ENCODE peak calls at places on chromosomes 13 and 19, in four cellular contexts. B is A549, A is cardiac muscle cell, I is HFF-Myc. N is an unnamed sample.

GRCh38 chr19:19446655-19447437 is 41.4 kb downstream of the GATAD2A start:
- DNase-seq in B (no peak), A (no peak), I (no peak), N (no peak)

GRCh38 chr13:40061466-40062450 is 406.3 kb downstream of the COG6 start:
- DNase-seq in B (no peak), A (peak; percentile 83), I (no peak), N (no peak)

GRCh38 chr19:55304279-55304978 is 20.6 kb downstream of the BRSK1 start:
- DNase-seq in B (peak; percentile 66), A (peak; percentile 33), I (no peak), N (no peak)

GRCh38 chr19:45428385-45429231 is 4.9 kb upstream of the ERCC1 start:
- DNase-seq in B (peak; percentile 68), A (peak; percentile 59), I (no peak), N (no peak)

GRCh38 chr13:66546534-66547379 is 683.4 kb downstream of the PCDH9 start:
- DNase-seq in B (no peak), A (no peak), I (no peak), N (no peak)

GRCh38 chr19:32652893-32653625 is 21.9 kb downstream of the ANKRD27 start:
- DNase-seq in B (no peak), A (peak; percentile 83), I (peak; percentile 22), N (peak; percentile 53)

GRCh38 chr13:100989424-100989823 is 314.8 kb upstream of the TMTC4 start:
- DNase-seq in B (no peak), A (no peak), I (no peak), N (peak; percentile 23)

GRCh38 chr19:41734156-41734555 is 21.2 kb upstream of the CEACAM6 start:
- DNase-seq in B (no peak), A (no peak), I (no peak), N (no peak)

GRCh38 chr13:37074703-37075102 is 15.2 kb upstream of the SUPT20H start:
- DNase-seq in B (no peak), A (peak; percentile 65), I (no peak), N (no peak)

GRCh38 chr13:29679357-29680050 is 84.0 kb upstream of the SLC7A1 start:
- DNase-seq in B (no peak), A (peak; percentile 27), I (no peak), N (no peak)

GRCh38 chr13:44380404-44381165 is 7.0 kb downstream of the SERP2 start:
- DNase-seq in B (no peak), A (no peak), I (no peak), N (no peak)

GRCh38 chr13:107238262-107238661 is 670.3 kb upstream of the ARGLU1 start:
- DNase-seq in B (no peak), A (no peak), I (no peak), N (no peak)

DNA sequence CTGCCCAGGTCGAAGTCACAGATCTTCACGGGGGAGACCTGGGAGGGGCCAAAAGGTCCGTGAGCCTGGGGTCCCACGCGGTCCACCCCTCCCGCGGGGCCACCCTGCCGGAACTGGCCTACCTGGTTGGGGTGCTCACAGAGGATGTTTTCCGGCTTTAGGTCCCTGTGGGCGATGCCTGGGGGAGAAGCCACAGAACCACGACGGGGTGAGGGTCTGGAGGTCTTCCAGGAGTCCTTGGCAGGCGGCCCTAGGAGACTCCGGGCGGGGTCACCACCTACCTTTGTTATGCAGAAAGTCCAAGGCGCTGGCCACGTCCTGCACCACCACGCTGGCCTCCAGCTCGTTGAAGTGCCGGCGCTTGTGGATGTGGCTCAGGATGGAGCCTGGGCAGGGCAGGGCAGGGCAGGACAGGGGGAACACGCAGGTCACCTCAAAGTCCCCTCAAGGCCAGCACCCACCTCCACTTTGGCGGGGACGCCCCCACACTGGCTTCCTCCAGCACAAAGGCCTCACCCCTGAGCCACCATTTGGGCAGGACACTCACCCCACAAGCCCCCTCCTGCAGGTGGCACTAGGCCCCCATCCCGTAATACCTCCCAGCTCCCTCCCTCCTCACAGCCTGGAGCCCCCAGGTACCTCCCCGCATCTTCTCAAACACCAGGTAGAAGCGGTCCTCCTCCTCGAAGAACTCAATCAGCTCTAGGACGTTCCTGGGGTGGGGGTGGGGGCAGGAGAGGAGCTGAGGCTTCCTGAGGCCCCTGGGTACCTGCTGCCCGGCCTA is 8.4 kb downstream of the MKNK2 start:
- DNase-seq in B (no peak), A (peak; percentile 39), I (no peak), N (no peak)
- H3K4me3 ChIP-seq in B (peak overlapping the region; percentile 37), A (peak overlapping the region; percentile 8), I (peak overlapping the region; percentile 23), N (no peak overlapping the region)

GRCh38 chr19:50870417-50871089 is 2.7 kb upstream of the KLK2 start:
- DNase-seq in B (peak; percentile 65), A (peak; percentile 21), I (no peak), N (no peak)
- TF ChIP-seq CTCF in B (peak; percentile 28), A (peak; percentile 20), I (no peak), N (no peak)

DNA sequence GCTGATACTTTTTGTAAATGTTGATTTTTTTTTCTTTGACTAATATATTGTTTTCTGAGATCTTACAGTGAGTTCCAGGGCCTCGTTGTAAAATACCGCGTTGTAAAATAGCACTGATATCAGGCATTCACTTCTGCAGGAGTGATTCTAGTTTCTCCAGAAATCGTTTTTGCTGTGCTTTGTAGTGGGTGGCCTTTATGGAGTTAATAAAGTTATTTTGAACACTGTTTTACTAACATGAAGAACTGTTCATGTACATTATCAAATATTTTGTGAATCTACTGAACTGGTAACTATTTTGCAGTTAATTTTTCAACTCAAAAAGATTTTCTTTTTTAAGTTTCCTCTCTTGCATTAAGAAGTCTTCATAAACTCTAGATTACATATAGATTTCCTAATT is 985 bp upstream of the ZNF266 start:
- DNase-seq in B (no peak), A (no peak), I (no peak), N (no peak)
- H3K4me3 ChIP-seq in B (no peak overlapping the region), A (peak overlapping the region; percentile 80), I (no peak overlapping the region), N (no peak overlapping the region)

DNA sequence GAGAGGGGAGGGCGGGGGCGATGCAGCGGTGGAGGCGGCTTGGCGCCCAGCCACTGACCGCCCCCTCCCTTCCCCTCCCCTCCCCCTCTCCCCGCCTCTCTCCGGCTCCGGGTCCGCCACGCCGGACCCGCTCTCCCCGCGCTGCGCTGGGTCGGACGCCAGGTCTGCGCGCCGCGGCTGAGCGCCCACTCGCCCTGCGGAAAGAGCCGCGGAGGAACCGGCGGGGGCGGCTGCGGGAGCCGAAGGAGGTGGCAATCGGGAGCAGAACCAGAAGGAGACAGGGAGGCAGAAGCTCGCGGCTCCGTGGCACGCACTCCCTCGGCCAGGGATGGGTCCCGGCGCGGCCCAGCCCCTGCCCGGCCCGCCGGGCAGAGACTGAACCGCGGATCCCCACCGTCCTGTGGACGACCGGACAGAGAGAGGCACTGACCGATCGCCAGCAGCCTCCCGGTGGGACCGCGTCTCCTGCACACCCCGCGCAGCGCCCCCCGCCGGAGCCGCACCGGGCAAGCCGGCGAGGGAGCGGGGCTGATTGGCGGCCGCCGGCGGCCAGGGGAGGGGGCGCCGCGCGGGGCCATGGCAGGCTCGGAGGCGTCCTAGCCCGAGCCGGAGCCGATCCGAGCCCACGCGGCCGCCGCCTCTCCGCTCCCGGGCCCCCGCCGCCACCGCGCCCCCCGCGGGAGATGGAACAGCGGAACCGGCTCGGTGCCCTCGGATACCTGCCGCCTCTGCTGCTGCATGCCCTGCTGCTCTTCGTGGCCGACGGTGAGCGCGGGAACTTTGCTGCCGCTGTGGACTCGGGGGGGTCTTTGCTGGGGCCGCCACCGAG is at the start of gene VSTM2B:
- DNase-seq in B (no peak), A (no peak), I (no peak), N (no peak)
- TF ChIP-seq CTCF in B (no peak), A (no peak), I (no peak), N (no peak)

GRCh38 chr19:3075605-3076431 is 13.5 kb upstream of the TLE5 start:
- DNase-seq in B (no peak), A (peak; percentile 43), I (no peak), N (no peak)
- H3K4me3 ChIP-seq in B (peak overlapping the region; percentile 17), A (no peak overlapping the region), I (no peak overlapping the region), N (no peak overlapping the region)

GRCh38 chr19:10508036-10508435 is 4.9 kb upstream of the KEAP1 start:
- DNase-seq in B (no peak), A (no peak), I (no peak), N (no peak)

GRCh38 chr19:10502524-10503001 is 593 bp downstream of the KEAP1 start:
- DNase-seq in B (peak; percentile 71), A (peak; percentile 91), I (peak; percentile 56), N (peak; percentile 60)

GRCh38 chr19:10508707-10509106 is 5.6 kb upstream of the KEAP1 start:
- DNase-seq in B (no peak), A (no peak), I (no peak), N (no peak)

GRCh38 chr19:10503002-10503789 is at the start of gene KEAP1:
- DNase-seq in B (peak; percentile 29), A (peak; percentile 38), I (no peak), N (no peak)

GRCh38 chr19:10505583-10506229 is 2.5 kb upstream of the KEAP1 start:
- DNase-seq in B (peak; percentile 44), A (peak; percentile 75), I (no peak), N (no peak)
- TF ChIP-seq CTCF in B (peak; percentile 42), A (peak; percentile 89), I (peak; percentile 80), N (peak; percentile 86)

DNA sequence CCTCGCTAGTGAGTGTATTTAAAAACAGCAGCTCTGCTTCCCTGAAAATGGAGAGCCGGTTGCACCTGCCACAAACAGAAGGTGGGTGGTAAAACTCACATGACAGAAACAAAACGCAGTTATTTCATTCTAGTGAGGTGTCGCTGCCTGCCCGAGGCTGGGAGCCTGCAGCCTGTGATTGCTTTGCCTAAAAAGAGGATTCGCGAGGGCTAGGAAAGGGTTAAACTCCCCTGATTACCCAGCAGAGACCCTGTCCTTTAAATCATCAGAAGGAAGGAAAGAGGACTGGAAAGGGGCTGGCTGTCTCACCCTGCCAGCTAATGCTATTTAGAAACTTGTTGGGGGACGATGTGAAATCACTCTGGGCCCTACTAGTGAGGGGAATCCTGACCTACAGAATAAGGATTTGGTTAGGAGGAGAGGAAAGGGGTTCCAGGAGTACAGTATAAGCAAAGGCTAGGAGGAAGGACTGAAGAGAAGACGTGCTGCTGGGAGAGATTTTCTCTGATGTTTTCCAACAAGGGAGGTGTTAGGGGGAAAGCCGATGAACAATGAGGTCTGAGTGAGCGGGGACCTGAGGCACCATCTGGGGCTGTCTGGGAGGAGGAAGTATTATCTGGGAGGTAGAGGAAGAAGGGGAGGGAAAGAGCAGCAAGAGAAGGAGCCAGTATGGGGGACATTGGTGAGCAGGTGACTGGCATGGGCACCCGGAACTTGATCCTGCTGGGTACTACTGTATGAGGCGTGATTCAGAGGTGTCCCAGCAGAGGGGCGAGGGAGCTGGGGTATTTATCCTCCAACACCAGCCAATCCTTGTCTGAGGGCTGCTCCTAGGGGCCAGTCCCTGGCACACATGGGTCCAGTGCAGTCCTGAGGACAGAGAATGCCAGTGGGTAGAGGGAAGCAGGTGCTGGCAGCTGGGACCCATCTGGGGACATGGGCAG is 55.7 kb upstream of the PTPRS start:
- DNase-seq in B (no peak), A (no peak), I (no peak), N (no peak)
- H3K4me3 ChIP-seq in B (no peak overlapping the region), A (no peak overlapping the region), I (no peak overlapping the region), N (no peak overlapping the region)